ENCODE peak calls at places on chromosomes 2 and 18, in eight cellular contexts. C is right atrium auricular region; U is CD8-positive, alpha-beta memory T cell; Q is effector memory CD4-positive, alpha-beta T cell; G is cardiac muscle cell; Y is A549; O is HCT116; B is PC-3. L is an unnamed sample.

GRCh38 chr18:37309059-37309458 is 256.5 kb downstream of the CELF4 start:
- DNase-seq in C (no peak), U (no peak), Q (no peak), G (peak; percentile 25), Y (peak; percentile 30), O (no peak), B (no peak), L (no peak)

GRCh38 chr2:225100856-225101294 is 58.6 kb upstream of the DOCK10 start:
- DNase-seq in C (no peak), U (no peak), Q (no peak), G (peak; percentile 79), Y (peak; percentile 91), O (peak; percentile 48), B (peak; percentile 94), L (peak; percentile 88)

GRCh38 chr18:600107-600506 is 3.3 kb downstream of the CLUL1 start:
- DNase-seq in C (no peak), U (no peak), Q (no peak), G (peak; percentile 29), Y (no peak), O (no peak), B (no peak), L (no peak)

GRCh38 chr2:43102366-43103092 is 123.9 kb downstream of the ZFP36L2 start:
- DNase-seq in C (no peak), U (no peak), Q (no peak), G (no peak), Y (no peak), O (no peak), B (no peak), L (no peak)

GRCh38 chr2:1664076-1664605 is 80.2 kb downstream of the PXDN start:
- DNase-seq in C (peak; percentile 47), U (no peak), Q (no peak), G (no peak), Y (no peak), O (no peak), B (no peak), L (no peak)

GRCh38 chr18:10343778-10344177 is 110.7 kb upstream of the APCDD1 start:
- DNase-seq in C (no peak), U (no peak), Q (no peak), G (no peak), Y (no peak), O (no peak), B (no peak), L (no peak)

GRCh38 chr2:173978447-173978846 is 13.3 kb upstream of the SP3 start:
- DNase-seq in C (no peak), U (no peak), Q (no peak), G (no peak), Y (peak; percentile 33), O (no peak), B (peak; percentile 67), L (no peak)

GRCh38 chr2:10868465-10869314 is 43.0 kb upstream of the KCNF1 start:
- DNase-seq in C (peak; percentile 74), U (no peak), Q (no peak), G (no peak), Y (no peak), O (no peak), B (peak; percentile 78), L (no peak)

GRCh38 chr2:162917626-162918025 is 79.1 kb upstream of the KCNH7 start:
- DNase-seq in C (no peak), U (no peak), Q (no peak), G (no peak), Y (no peak), O (no peak), B (no peak), L (no peak)

GRCh38 chr18:22813648-22814328 is 119.3 kb upstream of the RBBP8 start:
- DNase-seq in C (no peak), U (no peak), Q (no peak), G (peak; percentile 70), Y (peak; percentile 33), O (no peak), B (peak; percentile 70), L (no peak)

GRCh38 chr2:219570194-219570923 is 980 bp downstream of the OBSL1 start:
- DNase-seq in C (no peak), U (no peak), Q (no peak), G (peak; percentile 36), Y (peak; percentile 40), O (no peak), B (peak; percentile 47), L (no peak)

GRCh38 chr2:119252186-119253113 is 28.8 kb downstream of the STEAP3 start:
- DNase-seq in C (no peak), U (no peak), Q (no peak), G (peak; percentile 90), Y (peak; percentile 89), O (peak; percentile 91), B (peak; percentile 94), L (peak; percentile 95)

GRCh38 chr2:219969508-219969907 is 342.1 kb downstream of the SLC4A3 start:
- DNase-seq in C (no peak), U (no peak), Q (no peak), G (peak; percentile 11), Y (peak; percentile 35), O (no peak), B (peak; percentile 84), L (peak; percentile 22)

GRCh38 chr18:36441872-36442271 is 144.4 kb downstream of the FHOD3 start:
- DNase-seq in C (no peak), U (no peak), Q (no peak), G (peak; percentile 87), Y (no peak), O (no peak), B (peak; percentile 12), L (peak; percentile 40)

DNA sequence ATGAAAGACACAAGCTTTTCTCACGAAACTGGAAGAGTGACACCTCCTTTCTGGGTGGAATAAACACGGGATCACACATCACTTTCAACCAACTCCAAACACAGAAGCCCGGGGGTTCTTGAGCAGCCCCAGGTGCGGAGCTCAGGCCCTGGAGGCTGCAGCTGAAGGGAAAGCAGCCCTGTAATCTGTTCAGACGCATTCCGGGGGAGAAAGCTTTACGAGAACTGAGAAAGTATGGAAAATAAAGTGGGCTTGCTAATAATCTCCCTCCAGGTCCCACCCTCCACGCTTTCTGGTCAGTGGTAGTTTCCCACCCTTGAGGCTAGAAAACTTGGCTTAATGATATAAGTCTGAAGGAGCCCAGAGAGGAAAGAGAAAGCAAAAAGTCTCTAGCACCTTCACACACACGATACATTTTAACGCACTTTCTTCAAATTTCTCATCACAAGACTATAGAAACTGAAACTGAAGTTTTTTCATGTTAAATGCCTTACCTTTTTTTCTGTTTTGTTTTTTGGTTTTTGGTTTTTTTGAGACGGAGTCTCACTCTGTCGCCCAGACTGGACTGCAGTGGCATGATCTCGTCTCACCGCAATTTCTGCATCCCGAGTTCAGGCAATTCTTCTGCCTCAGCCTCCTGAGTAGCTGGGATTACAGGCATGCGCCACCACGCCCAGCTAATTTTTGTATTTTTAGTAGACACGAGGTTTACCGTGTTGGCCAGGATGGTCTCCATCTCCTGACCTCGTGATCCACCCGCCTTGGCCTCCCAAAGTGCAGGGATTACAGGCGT is 141.3 kb downstream of the AFF3 start:
- DNase-seq in C (no peak), U (no peak), Q (no peak), G (no peak), Y (no peak), O (no peak), B (no peak), L (no peak)
- H3K4me3 ChIP-seq in C (no peak overlapping the region), U (no peak overlapping the region), Q (no peak overlapping the region), G (no peak overlapping the region), Y (no peak overlapping the region), O (no peak overlapping the region), B (peak overlapping the region; percentile 68), L (no peak overlapping the region)

DNA sequence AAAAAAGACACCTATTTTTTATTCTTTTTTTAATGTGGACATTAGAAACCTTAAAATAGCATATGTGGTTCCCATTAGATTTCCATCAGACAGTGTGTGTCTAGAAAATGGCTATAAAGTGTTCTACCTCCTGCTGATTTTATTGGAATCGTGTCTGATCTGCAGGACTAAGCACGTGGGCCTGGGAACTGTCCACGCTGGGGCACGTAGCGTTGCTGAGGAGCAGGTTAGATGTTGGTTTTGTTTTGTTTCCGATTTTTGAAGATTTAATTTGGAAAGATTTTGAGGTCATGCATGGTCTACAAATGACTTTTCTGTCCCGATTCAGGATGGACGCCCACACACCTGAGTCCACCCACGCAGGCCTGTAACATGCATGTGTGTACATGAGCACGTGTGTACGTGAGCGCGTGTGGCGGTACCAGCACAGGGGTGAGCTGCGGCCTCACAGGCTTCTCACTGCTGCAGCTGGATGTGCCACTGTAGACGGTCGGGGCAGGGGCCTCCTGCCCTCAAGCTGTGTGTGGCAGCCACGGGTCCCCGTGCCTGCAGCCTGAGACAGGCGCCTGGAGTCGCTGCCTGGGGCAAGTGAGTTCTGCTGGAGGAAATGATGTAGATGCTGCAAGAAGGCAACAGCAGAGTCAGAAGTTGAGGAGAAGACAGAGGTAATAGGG is 99.7 kb upstream of the CTDP1 start:
- DNase-seq in C (no peak), U (no peak), Q (no peak), G (no peak), Y (no peak), O (no peak), B (no peak), L (no peak)
- H3K4me3 ChIP-seq in C (no peak overlapping the region), U (no peak overlapping the region), Q (no peak overlapping the region), G (no peak overlapping the region), Y (no peak overlapping the region), O (no peak overlapping the region), B (no peak overlapping the region), L (no peak overlapping the region)

GRCh38 chr18:43934322-43935050 is 657.2 kb upstream of the SYT4 start:
- DNase-seq in C (no peak), U (no peak), Q (no peak), G (no peak), Y (no peak), O (no peak), B (no peak), L (no peak)
- H3K4me3 ChIP-seq in C (no peak overlapping the region), U (no peak overlapping the region), Q (no peak overlapping the region), G (no peak overlapping the region), Y (no peak overlapping the region), O (no peak overlapping the region), B (no peak overlapping the region), L (no peak overlapping the region)

GRCh38 chr2:190569994-190570755 is 35.7 kb upstream of the NEMP2 start:
- DNase-seq in C (no peak), U (no peak), Q (no peak), G (no peak), Y (no peak), O (no peak), B (no peak), L (no peak)

GRCh38 chr2:190572251-190572650 is 37.7 kb upstream of the NEMP2 start:
- DNase-seq in C (no peak), U (no peak), Q (no peak), G (no peak), Y (no peak), O (no peak), B (peak; percentile 62), L (no peak)

GRCh38 chr2:190571666-190572065 is 37.1 kb upstream of the NEMP2 start:
- DNase-seq in C (no peak), U (no peak), Q (no peak), G (peak; percentile 18), Y (no peak), O (no peak), B (peak; percentile 63), L (no peak)

GRCh38 chr2:190574169-190574568 is 39.6 kb upstream of the NEMP2 start:
- DNase-seq in C (no peak), U (no peak), Q (no peak), G (peak; percentile 50), Y (peak; percentile 56), O (no peak), B (peak; percentile 29), L (no peak)

DNA sequence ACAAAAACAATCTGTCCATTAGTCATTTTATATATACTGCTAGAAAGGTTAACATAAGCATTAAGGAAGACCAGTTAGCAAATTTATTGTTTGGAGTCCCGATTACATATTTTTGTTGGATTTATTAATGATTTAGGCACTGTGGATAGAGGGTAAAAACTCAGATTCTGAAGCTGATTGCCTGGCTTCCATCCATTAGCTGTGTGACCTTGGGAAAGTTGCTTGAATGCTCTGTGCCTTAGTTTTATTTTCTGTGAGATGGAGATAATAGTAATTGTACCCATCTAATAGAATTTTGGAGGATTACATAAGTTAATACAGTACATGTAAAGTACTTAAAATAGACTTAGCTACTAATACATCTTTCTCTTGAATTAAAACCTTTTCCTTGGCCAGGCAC is 36.3 kb upstream of the NEMP2 start:
- DNase-seq in C (no peak), U (no peak), Q (no peak), G (no peak), Y (no peak), O (no peak), B (no peak), L (no peak)
- H3K4me3 ChIP-seq in C (no peak overlapping the region), U (no peak overlapping the region), Q (no peak overlapping the region), G (no peak overlapping the region), Y (no peak overlapping the region), O (no peak overlapping the region), B (no peak overlapping the region), L (no peak overlapping the region)

L was measured in skeletal muscle cell.